ENCODE peak calls at places on chromosomes 3 and 15, in five cellular contexts. N is prostate gland, M is mammary epithelial cell, J is Karpas-422, Z is lower lobe of right lung. E is an unnamed sample.
A peak's percentile ranks its signal among the peaks of the same experiment; 100 is the strongest.

GRCh38 chr3:49879721-49880120 is 10.0 kb upstream of the CAMKV start:
- DNase-seq in M (no peak), Z (no peak), N (no peak), J (no peak), E (peak; percentile 83)

GRCh38 chr3:179955798-179956197 is 80.9 kb downstream of the PEX5L start:
- DNase-seq in Z (no peak), J (no peak), M (no peak), N (no peak), E (no peak)

GRCh38 chr15:99384992-99385669 is 133.8 kb downstream of the LRRC28 start:
- DNase-seq in M (no peak), J (peak; percentile 45), N (no peak), Z (no peak), E (no peak)

GRCh38 chr3:52090620-52091468 is 34.5 kb upstream of the DUSP7 start:
- DNase-seq in M (no peak), J (no peak), N (no peak), Z (peak; percentile 37), E (no peak)

GRCh38 chr3:188578579-188579363 is 424.8 kb downstream of the LPP start:
- DNase-seq in N (no peak), J (no peak), Z (peak; percentile 32), M (peak; percentile 38), E (peak; percentile 12)

GRCh38 chr15:62845239-62846126 is 197.1 kb upstream of the TPM1 start:
- DNase-seq in N (no peak), M (peak; percentile 36), J (no peak), Z (no peak), E (no peak)

GRCh38 chr15:80953001-80953952 is 36.3 kb downstream of the MESD start:
- DNase-seq in Z (no peak), J (peak; percentile 5), N (no peak), M (no peak), E (no peak)

GRCh38 chr3:139248593-139249255 is 95.1 kb upstream of the MRPS22 start:
- DNase-seq in M (no peak), Z (no peak), J (no peak), N (no peak), E (no peak)

GRCh38 chr3:143596957-143597642 is 251.2 kb downstream of the SLC9A9 start:
- DNase-seq in N (no peak), M (no peak), Z (no peak), J (no peak), E (no peak)

GRCh38 chr15:37019479-37020433 is 80.6 kb downstream of the MEIS2 start:
- DNase-seq in J (peak; percentile 73), Z (no peak), M (no peak), N (no peak), E (no peak)

GRCh38 chr15:32669870-32670623 is 28.5 kb downstream of the SCG5 start:
- DNase-seq in N (no peak), Z (no peak), J (no peak), M (peak; percentile 69), E (no peak)

GRCh38 chr3:109188726-109189125 is 52.2 kb downstream of the C3orf85 start:
- DNase-seq in N (no peak), J (no peak), Z (no peak), M (no peak), E (no peak)

GRCh38 chr15:74696398-74696729 is 540 bp upstream of the EDC3 start:
- DNase-seq in J (no peak), M (no peak), N (no peak), Z (no peak), E (no peak)

GRCh38 chr3:150220791-150221190 is 187.3 kb upstream of the TSC22D2 start:
- DNase-seq in Z (no peak), M (no peak), N (no peak), J (peak; percentile 44), E (no peak)
- H3K4me3 ChIP-seq in Z (peak overlapping the region; percentile 31), M (no peak overlapping the region), N (no peak overlapping the region), J (no peak overlapping the region), E (no peak overlapping the region)

GRCh38 chr3:194315965-194316361 is 35.2 kb downstream of the CPN2 start:
- DNase-seq in J (no peak), Z (no peak), N (no peak), M (peak; percentile 58), E (no peak)
- H3K4me3 ChIP-seq in J (peak overlapping the region; percentile 62), Z (peak overlapping the region; percentile 56), N (no peak overlapping the region), M (no peak overlapping the region), E (no peak overlapping the region)

GRCh38 chr15:94229591-94230365 is 1.6 kb upstream of the MCTP2 start:
- DNase-seq in M (peak; percentile 78), N (no peak), Z (no peak), J (no peak), E (no peak)
- H3K4me3 ChIP-seq in M (peak overlapping the region; percentile 88), N (no peak overlapping the region), Z (no peak overlapping the region), J (peak overlapping the region; percentile 88), E (no peak overlapping the region)

DNA sequence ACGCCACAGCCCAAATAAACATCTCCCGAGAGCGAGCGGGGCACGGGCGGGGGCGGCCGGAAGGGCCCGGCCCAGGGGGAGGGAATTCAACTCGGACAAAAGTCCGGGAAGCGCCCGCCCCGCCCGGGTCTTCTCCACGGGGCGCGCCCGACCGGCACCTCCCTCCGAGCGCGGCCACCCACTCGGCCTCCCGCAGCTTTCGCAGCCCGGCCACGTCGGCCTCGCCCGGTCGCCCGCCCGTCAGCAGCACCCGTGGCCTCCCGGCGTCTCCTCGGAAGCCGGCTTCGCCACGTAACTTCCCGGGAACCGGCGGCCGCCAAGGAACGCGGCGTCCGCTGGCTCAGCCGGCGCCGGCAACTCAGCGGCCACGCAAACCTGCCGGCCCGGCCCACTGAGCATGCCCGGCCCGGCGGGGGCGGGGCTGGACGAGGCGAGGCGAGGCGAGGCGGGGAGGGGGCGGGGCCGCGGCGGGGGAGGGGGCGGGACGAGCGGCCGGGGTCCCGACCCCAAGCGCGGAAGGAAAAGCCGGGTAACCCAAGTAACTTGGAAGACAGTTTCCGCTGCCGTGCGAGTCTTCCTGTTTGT is at the start of gene TJP1:
- DNase-seq in Z (peak; percentile 82), J (no peak), M (peak; percentile 74), N (peak; percentile 75), E (peak; percentile 81)
- H3K4me3 ChIP-seq in Z (peak within 1 kb of the TSS; percentile 71), J (no peak within 1 kb of the TSS), M (peak within 1 kb of the TSS; percentile 93), N (peak within 1 kb of the TSS; percentile 94), E (peak within 1 kb of the TSS; percentile 80)

DNA sequence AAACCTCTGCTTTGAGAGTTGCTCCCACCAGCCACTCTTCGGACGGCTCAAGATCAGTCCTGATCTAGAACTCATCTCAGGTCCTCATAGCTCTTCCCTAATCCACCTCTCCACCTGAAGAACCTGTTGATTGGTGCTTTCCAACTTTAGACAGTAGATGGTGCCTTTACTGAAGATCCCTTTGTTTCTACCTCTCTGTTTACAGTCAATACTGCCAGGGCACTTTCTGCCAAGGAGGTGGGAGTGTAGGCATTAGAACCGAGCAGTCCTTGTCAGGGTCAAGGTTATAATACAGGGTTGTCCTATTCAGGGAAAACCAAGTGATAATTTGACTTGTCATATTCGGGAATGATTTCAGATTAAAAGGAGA is 1.2 kb downstream of the CGNL1 start:
- DNase-seq in M (peak; percentile 38), N (peak; percentile 70), Z (no peak), J (no peak), E (no peak)
- H3K4me3 ChIP-seq in M (no peak overlapping the region), N (peak overlapping the region; percentile 91), Z (peak overlapping the region; percentile 78), J (no peak overlapping the region), E (peak overlapping the region; percentile 18)

GRCh38 chr15:34757262-34757661 is 2.5 kb upstream of the GJD2 start:
- DNase-seq in M (no peak), Z (no peak), N (no peak), J (no peak), E (no peak)

GRCh38 chr15:34753236-34753894 is 1.4 kb downstream of the GJD2 start:
- DNase-seq in N (no peak), Z (no peak), M (peak; percentile 44), J (no peak), E (peak; percentile 15)

GRCh38 chr15:34754674-34755418 is at the start of gene GJD2:
- DNase-seq in M (no peak), N (no peak), Z (no peak), J (no peak), E (peak; percentile 13)

GRCh38 chr15:34754171-34754580 is 622 bp downstream of the GJD2 start:
- DNase-seq in M (no peak), J (no peak), Z (no peak), N (no peak), E (no peak)

DNA sequence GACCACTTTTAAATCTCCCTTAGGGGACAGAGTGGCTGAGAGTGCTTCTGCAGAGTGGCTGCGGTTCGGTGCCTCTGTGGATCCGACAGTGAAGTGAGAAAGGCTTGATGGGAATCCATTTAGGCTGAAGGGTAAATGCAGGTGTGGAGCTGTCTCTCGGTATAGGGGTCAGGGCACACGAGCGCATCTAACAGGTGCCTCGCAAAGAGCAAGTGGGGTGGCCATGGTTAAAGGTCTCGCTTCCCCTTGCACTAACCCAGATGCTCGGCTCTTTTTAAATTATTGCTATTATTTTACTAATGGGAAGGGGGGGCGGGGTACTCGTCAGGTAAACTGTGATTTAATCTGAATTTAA is 598 bp upstream of the GJD2 start:
- DNase-seq in J (no peak), M (no peak), N (no peak), Z (no peak), E (no peak)
- H3K4me3 ChIP-seq in J (no peak overlapping the region), M (no peak overlapping the region), N (no peak overlapping the region), Z (no peak overlapping the region), E (no peak overlapping the region)

E was measured in thyroid gland.